ENCODE peak calls at places on chromosome X, in eight cellular contexts. O is neural progenitor cell, X is SK-N-SH, Y is HCT116, I is PC-3, E is OCI-LY7, Z is MM.1S, Q is hepatocyte. C is an unnamed sample.

GRCh38 chrX:21943460-21944135 is 3.1 kb downstream of the SMS start:
- DNase-seq in O (no peak), X (no peak), Z (no peak), Y (peak; percentile 64), Q (no peak), E (no peak), I (peak; percentile 83), C (peak; percentile 86)

GRCh38 chrX:150092549-150092948 is 154.3 kb upstream of the EOLA2 start:
- DNase-seq in Y (no peak), Z (no peak), Q (no peak), O (no peak), E (no peak), X (no peak), I (no peak), C (no peak)

GRCh38 chrX:29652484-29652883 is 562.9 kb upstream of the MAGEB2 start:
- DNase-seq in E (no peak), Q (no peak), I (peak; percentile 60), Z (no peak), O (no peak), X (no peak), Y (no peak), C (peak; percentile 52)

GRCh38 chrX:110055616-110056015 is 52.7 kb downstream of the TMEM164 start:
- DNase-seq in E (no peak), O (no peak), X (no peak), I (no peak), Y (no peak), Z (no peak), Q (no peak), C (no peak)

GRCh38 chrX:138345801-138346200 is 365.7 kb downstream of the FGF13 start:
- DNase-seq in O (no peak), Z (no peak), X (no peak), Y (no peak), Q (no peak), I (peak; percentile 9), E (no peak), C (no peak)

GRCh38 chrX:18158963-18159362 is 61.7 kb downstream of the BEND2 start:
- DNase-seq in Z (no peak), O (no peak), I (no peak), Y (no peak), E (no peak), Q (no peak), X (no peak), C (no peak)

GRCh38 chrX:81120936-81121351 is 80.8 kb downstream of the HMGN5 start:
- DNase-seq in O (peak; percentile 78), I (peak; percentile 62), Y (no peak), Q (peak; percentile 69), X (peak; percentile 8), E (peak; percentile 77), Z (peak; percentile 78), C (peak; percentile 74)

GRCh38 chrX:18674788-18675735 is 3.2 kb upstream of the RS1 start:
- DNase-seq in Y (peak; percentile 24), Q (peak; percentile 86), Z (peak; percentile 73), I (peak; percentile 86), O (peak; percentile 83), X (peak; percentile 96), E (peak; percentile 77), C (peak; percentile 80)

GRCh38 chrX:138756234-138756633 is 44.7 kb upstream of the FGF13 start:
- DNase-seq in Z (no peak), E (no peak), Y (no peak), Q (peak; percentile 51), O (peak; percentile 73), I (peak; percentile 73), X (no peak), C (peak; percentile 83)

GRCh38 chrX:154490414-154491083 is at the start of gene SLC10A3:
- DNase-seq in E (peak; percentile 94), Z (peak; percentile 93), Y (peak; percentile 89), I (peak; percentile 95), O (peak; percentile 95), Q (peak; percentile 95), X (peak; percentile 93), C (peak; percentile 94)

GRCh38 chrX:123153846-123154335 is 30.2 kb upstream of the GRIA3 start:
- DNase-seq in X (no peak), E (no peak), O (no peak), Z (no peak), Y (no peak), I (no peak), Q (peak; percentile 8), C (no peak)

GRCh38 chrX:31294475-31294874 is 222.6 kb upstream of the FTHL17 start:
- DNase-seq in X (no peak), Q (no peak), E (no peak), Z (no peak), O (no peak), I (no peak), Y (no peak), C (no peak)

GRCh38 chrX:86946569-86946968 is 571.0 kb upstream of the KLHL4 start:
- DNase-seq in Y (no peak), O (peak; percentile 64), Q (peak; percentile 36), X (peak; percentile 4), E (peak; percentile 33), Z (peak; percentile 57), I (peak; percentile 43), C (peak; percentile 17)

GRCh38 chrX:131792789-131793462 is 230.2 kb upstream of the STK26 start:
- DNase-seq in O (no peak), Q (no peak), I (peak; percentile 43), X (peak; percentile 68), E (peak; percentile 14), Y (no peak), Z (peak; percentile 89), C (peak; percentile 20)

GRCh38 chrX:25858273-25858880 is 279.8 kb upstream of the MAGEB18 start:
- DNase-seq in X (no peak), Q (no peak), E (no peak), I (no peak), O (no peak), Y (no peak), Z (no peak), C (no peak)

GRCh38 chrX:129748265-129748664 is 9.5 kb downstream of the XPNPEP2 start:
- DNase-seq in I (no peak), Z (no peak), E (no peak), O (no peak), Y (no peak), Q (no peak), X (no peak), C (peak; percentile 86)

GRCh38 chrX:39063037-39063436 is 261.8 kb downstream of the MID1IP1 start:
- DNase-seq in O (no peak), Z (no peak), E (no peak), I (peak; percentile 48), Y (no peak), Q (no peak), X (no peak), C (no peak)

GRCh38 chrX:115582871-115583729 is 22.1 kb downstream of the PLS3 start:
- DNase-seq in O (no peak), E (no peak), X (no peak), Q (peak; percentile 56), Y (no peak), Z (no peak), I (peak; percentile 43), C (peak; percentile 65)

GRCh38 chrX:140132937-140133336 is 167.6 kb upstream of the CXorf66 start:
- DNase-seq in O (no peak), Y (no peak), X (no peak), I (no peak), Z (no peak), E (no peak), Q (no peak), C (no peak)

GRCh38 chrX:120468071-120468470 is 1.0 kb downstream of the LAMP2 start:
- DNase-seq in X (no peak), O (no peak), Q (no peak), E (peak; percentile 22), Y (no peak), Z (no peak), I (no peak), C (no peak)

GRCh38 chrX:119230850-119231249 is 5.2 kb upstream of the PGRMC1 start:
- DNase-seq in O (no peak), E (no peak), I (no peak), X (no peak), Q (no peak), Z (no peak), Y (no peak), C (no peak)

GRCh38 chrX:154799554-154800348 is 5.5 kb downstream of the MPP1 start:
- DNase-seq in X (no peak), O (peak; percentile 80), Y (no peak), I (peak; percentile 64), E (no peak), Z (no peak), Q (peak; percentile 48), C (no peak)

GRCh38 chrX:43805579-43805978 is 76.7 kb downstream of the MAOB start:
- DNase-seq in Z (no peak), I (peak; percentile 83), X (no peak), Y (no peak), Q (no peak), O (no peak), E (no peak), C (peak; percentile 12)

GRCh38 chrX:15761564-15762191 is 23.6 kb downstream of the CA5B start:
- DNase-seq in O (peak; percentile 70), X (peak; percentile 62), Z (peak; percentile 20), Q (peak; percentile 53), E (peak; percentile 43), I (peak; percentile 46), Y (no peak), C (peak; percentile 44)

GRCh38 chrX:128973033-128973432 is 550.3 kb downstream of the SMARCA1 start:
- DNase-seq in Q (no peak), I (no peak), Z (no peak), E (peak; percentile 4), Y (no peak), O (no peak), X (no peak), C (no peak)

GRCh38 chrX:2547746-2548145 is 47.0 kb upstream of the DHRSX start:
- DNase-seq in O (no peak), I (no peak), X (no peak), E (no peak), Z (no peak), Q (no peak), Y (no peak), C (no peak)
- H3K9me3 ChIP-seq in O (no peaks in the 10 kb centered on the region), I (no peaks in the 10 kb centered on the region), X (no peaks in the 10 kb centered on the region), E (peaks cover 4% of the 10 kb centered on the region), Z (no peaks in the 10 kb centered on the region), Q (no peaks in the 10 kb centered on the region), Y (no peaks in the 10 kb centered on the region), C (no peaks in the 10 kb centered on the region)

GRCh38 chrX:133482345-133483041 is 67.2 kb upstream of the GPC4 start:
- DNase-seq in Y (no peak), E (no peak), Q (no peak), O (no peak), Z (no peak), I (peak; percentile 70), X (no peak), C (peak; percentile 64)
- TF ChIP-seq EZH2phosphoT487 in Y (no peak), E (no peak), Q (no peak), O (no peak), Z (no peak), I (no peak), X (no peak), C (no peak)

DNA sequence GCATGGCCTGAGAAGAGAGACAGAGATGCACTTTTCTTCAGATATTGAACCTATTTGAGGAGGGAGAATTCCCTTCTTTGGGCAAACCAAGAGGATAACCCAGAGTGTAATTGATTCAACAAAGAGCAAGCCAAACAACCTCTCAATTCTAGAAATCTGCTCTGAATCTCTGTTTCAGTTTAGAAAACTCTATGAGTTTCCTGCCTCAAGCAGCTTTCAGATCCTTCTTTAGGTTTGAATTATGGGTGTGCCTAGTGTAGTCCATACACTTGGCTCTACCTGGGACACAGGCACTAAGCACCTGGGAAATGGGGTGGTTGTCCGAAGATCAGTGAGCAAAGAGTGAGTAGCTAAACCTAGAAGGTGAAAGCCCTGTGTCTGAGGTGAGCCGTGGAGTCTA is 52.0 kb upstream of the MTMR8 start:
- DNase-seq in O (no peak), Q (no peak), Z (no peak), E (no peak), X (no peak), Y (no peak), I (no peak), C (no peak)
- H3K9me3 ChIP-seq in O (no peaks in the 10 kb centered on the region), Q (no peaks in the 10 kb centered on the region), Z (no peaks in the 10 kb centered on the region), E (no peaks in the 10 kb centered on the region), X (no peaks in the 10 kb centered on the region), Y (no peaks in the 10 kb centered on the region), I (no peaks in the 10 kb centered on the region), C (no peaks in the 10 kb centered on the region)

GRCh38 chrX:13009256-13009655 is 34.3 kb downstream of the TMSB4X start:
- DNase-seq in I (peak; percentile 30), X (no peak), E (no peak), Q (no peak), Y (no peak), Z (no peak), O (no peak), C (peak; percentile 20)
- TF ChIP-seq EZH2phosphoT487 in I (no peak), X (no peak), E (no peak), Q (no peak), Y (no peak), Z (no peak), O (no peak), C (no peak)

C was measured in GM23248.